ENCODE peak calls at places on chromosomes 1 and 21, in seven cellular contexts. E, L, U, J, G, S and F are unnamed samples.

GRCh38 chr1:56908619-56909340 is 54.2 kb downstream of the C8A start:
- DNase-seq in L (no peak), E (no peak), S (no peak), J (no peak), U (no peak), G (no peak), F (no peak)

GRCh38 chr21:32803651-32804050 is 32.1 kb upstream of the PAXBP1 start:
- DNase-seq in E (no peak), L (no peak), G (no peak), S (no peak), U (no peak), J (no peak), F (no peak)

GRCh38 chr1:73105755-73106154 is 823.4 kb upstream of the NEGR1 start:
- DNase-seq in G (no peak), E (no peak), U (no peak), S (no peak), L (no peak), J (no peak), F (no peak)

GRCh38 chr1:171142451-171143121 is 42.5 kb upstream of the FMO2 start:
- DNase-seq in U (no peak), G (no peak), S (no peak), E (peak; percentile 47), J (no peak), L (no peak), F (no peak)

GRCh38 chr1:232440325-232441059 is 189.4 kb downstream of the SIPA1L2 start:
- DNase-seq in J (no peak), U (no peak), L (no peak), S (no peak), E (no peak), G (no peak), F (no peak)

GRCh38 chr1:36222481-36223372 is 1.5 kb upstream of the THRAP3 start:
- DNase-seq in J (peak; percentile 18), E (no peak), S (no peak), U (no peak), G (no peak), L (no peak), F (no peak)

GRCh38 chr1:37471345-37472231 is 2.8 kb upstream of the ZC3H12A start:
- DNase-seq in S (peak; percentile 94), G (no peak), L (peak; percentile 80), J (peak; percentile 80), U (no peak), E (peak; percentile 75), F (peak; percentile 69)

GRCh38 chr1:87140831-87141540 is 187.7 kb upstream of the LMO4 start:
- DNase-seq in U (no peak), J (no peak), E (no peak), L (no peak), G (no peak), S (no peak), F (no peak)

GRCh38 chr1:207822602-207823451 is 71.0 kb downstream of the CD46 start:
- DNase-seq in E (peak; percentile 97), G (peak; percentile 90), S (no peak), L (peak; percentile 66), J (peak; percentile 92), U (no peak), F (no peak)

GRCh38 chr1:5811419-5811818 is 180.8 kb downstream of the NPHP4 start:
- DNase-seq in E (no peak), L (peak; percentile 80), G (no peak), J (no peak), U (no peak), S (no peak), F (no peak)

GRCh38 chr1:36776949-36777348 is 257.4 kb downstream of the GRIK3 start:
- DNase-seq in J (no peak), L (no peak), E (no peak), U (no peak), G (no peak), S (no peak), F (no peak)

GRCh38 chr1:84300991-84301758 is at the start of gene SAMD13:
- DNase-seq in U (peak; percentile 81), S (no peak), E (peak; percentile 55), L (peak; percentile 51), G (no peak), J (peak; percentile 90), F (peak; percentile 85)

GRCh38 chr1:214031267-214031650 is 43.5 kb downstream of the PROX1 start:
- DNase-seq in U (no peak), G (no peak), E (no peak), S (no peak), J (no peak), L (no peak), F (no peak)

GRCh38 chr1:65049941-65050713 is 83.8 kb upstream of the JAK1 start:
- DNase-seq in G (no peak), U (no peak), L (no peak), S (no peak), J (no peak), E (no peak), F (no peak)

GRCh38 chr1:59733443-59734141 is 81.2 kb upstream of the HOOK1 start:
- DNase-seq in E (no peak), L (no peak), G (no peak), S (no peak), U (no peak), J (no peak), F (no peak)

GRCh38 chr1:193115629-193116227 is 6.1 kb upstream of the CDC73 start:
- DNase-seq in J (no peak), G (peak; percentile 35), S (no peak), E (no peak), L (peak; percentile 11), U (no peak), F (peak; percentile 90)

GRCh38 chr1:204520834-204521709 is 4.9 kb downstream of the MDM4 start:
- DNase-seq in U (no peak), J (no peak), G (no peak), L (no peak), E (no peak), S (no peak), F (no peak)

GRCh38 chr1:147225193-147225730 is at the start of gene FMO5:
- DNase-seq in E (peak; percentile 57), G (peak; percentile 60), J (peak; percentile 78), S (no peak), U (no peak), L (peak; percentile 57), F (no peak)
- H3K27ac ChIP-seq in E (peak within 1 kb of the TSS; percentile 84), G (peak within 1 kb of the TSS; percentile 16), J (peak within 1 kb of the TSS; percentile 89), S (peak within 1 kb of the TSS; percentile 82), U (no peak within 1 kb of the TSS), L (peak within 1 kb of the TSS; percentile 30), F (peak within 1 kb of the TSS; percentile 59)

GRCh38 chr1:29747136-29747670 is 510.9 kb downstream of the PTPRU start:
- DNase-seq in J (peak; percentile 19), S (no peak), U (no peak), E (no peak), L (no peak), G (no peak), F (no peak)

GRCh38 chr1:29746076-29746665 is 509.8 kb downstream of the PTPRU start:
- DNase-seq in E (no peak), G (no peak), L (no peak), J (no peak), U (no peak), S (no peak), F (no peak)

GRCh38 chr1:29752141-29752540 is 515.8 kb downstream of the PTPRU start:
- DNase-seq in U (no peak), J (no peak), G (peak; percentile 23), S (peak; percentile 18), L (no peak), E (no peak), F (no peak)

GRCh38 chr1:29749546-29749945 is 513.2 kb downstream of the PTPRU start:
- DNase-seq in S (no peak), U (no peak), G (no peak), E (no peak), J (no peak), L (no peak), F (no peak)

DNA sequence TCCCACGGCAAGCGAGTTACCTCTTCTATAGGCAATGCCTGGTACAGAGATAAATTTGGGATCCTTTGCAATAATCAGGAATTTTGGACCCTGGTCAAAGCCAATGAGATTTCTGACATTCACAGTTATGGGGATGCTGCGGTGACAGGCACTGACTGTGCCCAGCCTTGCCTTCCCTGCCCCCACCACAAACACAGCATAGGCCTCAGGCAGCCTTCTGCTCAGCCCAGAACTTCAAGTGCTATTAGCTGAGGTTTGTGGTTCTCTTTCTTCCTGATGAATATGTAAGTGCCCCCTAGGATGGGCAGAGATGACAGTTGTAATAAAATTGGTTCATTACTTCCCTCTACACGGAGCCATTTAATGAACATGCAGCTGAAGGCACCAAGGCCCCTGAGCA is 512.7 kb downstream of the PTPRU start:
- DNase-seq in L (no peak), E (no peak), U (no peak), J (no peak), S (no peak), G (no peak), F (no peak)
- TF ChIP-seq POLR2AphosphoS5 in L (no peak), E (no peak), U (no peak), J (no peak), S (no peak), G (no peak), F (no peak)

GRCh38 chr1:198175418-198176170 is 18.8 kb downstream of the NEK7 start:
- DNase-seq in J (no peak), G (no peak), E (no peak), U (no peak), L (no peak), S (no peak), F (no peak)
- H3K27ac ChIP-seq in J (no peak overlapping the region), G (no peak overlapping the region), E (no peak overlapping the region), U (peak overlapping the region; percentile 32), L (peak overlapping the region; percentile 7), S (no peak overlapping the region), F (no peak overlapping the region)

DNA sequence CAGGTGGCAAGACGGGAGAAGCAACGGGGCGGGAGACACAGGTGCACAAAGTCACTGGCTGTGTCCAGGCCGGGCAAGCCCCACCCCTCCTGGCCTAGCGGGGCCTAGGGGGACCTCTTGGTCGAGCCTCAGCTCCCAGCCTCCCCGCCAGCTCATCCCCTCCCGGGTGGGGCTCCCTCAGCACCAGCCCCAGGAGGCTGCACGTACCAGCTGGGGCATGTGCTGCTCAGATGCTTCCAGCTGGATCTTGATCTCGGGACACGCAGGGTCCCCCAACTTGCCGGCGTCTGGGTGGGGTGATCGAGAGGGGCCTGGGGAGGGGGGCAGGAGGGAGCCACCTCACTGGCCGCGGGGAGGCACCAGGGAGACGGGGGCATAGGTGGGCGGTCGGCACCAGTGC is 71.4 kb downstream of the RAP1GAP start:
- DNase-seq in U (no peak), J (no peak), G (no peak), L (no peak), E (no peak), S (no peak), F (no peak)
- TF ChIP-seq POLR2AphosphoS5 in U (no peak), J (no peak), G (no peak), L (no peak), E (no peak), S (no peak), F (no peak)

DNA sequence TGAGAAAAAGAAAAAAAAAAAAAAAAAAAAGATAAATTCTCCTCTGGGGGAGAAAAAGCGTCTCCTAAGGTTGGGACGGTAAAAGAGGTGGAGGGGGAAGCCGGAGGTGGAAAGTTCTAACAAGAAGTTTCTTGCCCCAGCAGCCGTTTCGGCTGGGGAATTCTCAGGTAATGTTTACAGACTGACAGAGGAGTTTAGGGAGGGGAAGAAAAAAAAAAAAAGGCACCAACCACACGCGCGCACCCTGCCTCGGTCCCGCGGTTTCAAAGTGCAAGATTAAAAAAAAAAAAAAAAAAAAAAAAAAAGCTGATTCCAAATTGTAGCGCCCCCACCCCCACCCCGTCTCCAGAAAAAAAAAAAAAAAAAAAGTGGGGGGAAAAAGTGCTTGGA is 504 bp downstream of the DHRS3 start:
- DNase-seq in G (no peak), L (no peak), S (no peak), E (no peak), U (no peak), J (peak; percentile 55), F (no peak)
- H3K27ac ChIP-seq in G (peak overlapping the region; percentile 94), L (peak overlapping the region; percentile 79), S (peak overlapping the region; percentile 95), E (peak overlapping the region; percentile 97), U (no peak overlapping the region), J (peak overlapping the region; percentile 98), F (peak overlapping the region; percentile 95)